ENCODE peak calls at places on chromosome 16, in nine cellular contexts. H is GM12878, F is adrenal gland, W is neural progenitor cell, S is fibroblast of lung, L is small intestine, Y is cardiac muscle cell, M is upper lobe of right lung, Q is psoas muscle. G is an unnamed sample. For H3K36me3, H3K9me3 and H3K27me3, the result is how much of the 10 kb centered on the place peaks cover.

GRCh38 chr16:67029249-67030096 is 524 bp downstream of the CBFB start:
- DNase-seq in W (peak), Y (peak), Q (peak), M (peak), H (no peak), F (peak), S (peak), L (peak), G (peak)

GRCh38 chr16:5836979-5837670 is 739.5 kb upstream of the EEF2KMT start:
- DNase-seq in Q (no peak), H (no peak), S (no peak), F (no peak), L (no peak), Y (no peak), M (no peak), W (no peak), G (no peak)

GRCh38 chr16:11145173-11145820 is 110.7 kb downstream of the SOCS1 start:
- DNase-seq in W (no peak), H (no peak), M (no peak), F (no peak), S (peak), Y (no peak), Q (peak), L (no peak), G (no peak)

GRCh38 chr16:67246081-67246944 is 968 bp downstream of the FHOD1 start:
- DNase-seq in S (peak), F (peak), Q (peak), W (peak), Y (peak), L (peak), H (no peak), M (peak), G (peak)

GRCh38 chr16:75402821-75403475 is 30.4 kb downstream of the CFDP1 start:
- DNase-seq in Q (no peak), H (no peak), L (peak), M (no peak), F (no peak), Y (peak), S (peak), W (peak), G (no peak)

GRCh38 chr16:29925173-29925804 is 737 bp downstream of the KCTD13 start:
- DNase-seq in L (peak), F (no peak), Q (no peak), S (no peak), M (peak), H (no peak), W (peak), Y (no peak), G (peak)

GRCh38 chr16:54843424-54843750 is 87.3 kb upstream of the IRX5 start:
- DNase-seq in Q (no peak), H (no peak), W (no peak), S (no peak), L (no peak), M (no peak), Y (no peak), F (no peak), G (no peak)

GRCh38 chr16:74169687-74170522 is 126.7 kb upstream of the PSMD7 start:
- DNase-seq in F (no peak), S (peak), H (no peak), Y (peak), W (no peak), Q (no peak), L (peak), M (no peak), G (no peak)

GRCh38 chr16:10827691-10828341 is 9.2 kb upstream of the TVP23A start:
- DNase-seq in F (peak), S (peak), Q (peak), M (peak), W (no peak), L (no peak), Y (peak), H (no peak), G (no peak)

GRCh38 chr16:81852347-81852746 is 73.3 kb downstream of the PLCG2 start:
- DNase-seq in L (peak), Y (no peak), W (no peak), S (no peak), Q (no peak), F (no peak), M (no peak), H (no peak), G (no peak)

GRCh38 chr16:50941651-50942050 is 199.8 kb downstream of the CYLD start:
- DNase-seq in Q (no peak), M (no peak), H (no peak), S (no peak), F (no peak), Y (no peak), W (no peak), L (no peak), G (no peak)

GRCh38 chr16:19884611-19885455 is at the start of gene GPRC5B:
- DNase-seq in W (peak), H (no peak), Y (peak), L (peak), S (no peak), F (peak), Q (peak), M (peak), G (peak)

GRCh38 chr16:19691161-19691850 is 26.7 kb downstream of the KNOP1 start:
- DNase-seq in L (no peak), S (no peak), M (no peak), W (no peak), H (no peak), Q (no peak), Y (no peak), F (peak), G (no peak)

GRCh38 chr16:50438041-50438437 is 69.3 kb upstream of the BRD7 start:
- DNase-seq in S (no peak), M (no peak), Y (no peak), L (no peak), H (no peak), F (no peak), Q (no peak), W (no peak), G (no peak)

GRCh38 chr16:22220076-22220453 is 14.0 kb downstream of the EEF2K start:
- DNase-seq in F (no peak), H (no peak), Q (peak), W (no peak), S (peak), M (peak), Y (peak), L (peak), G (no peak)

GRCh38 chr16:87843678-87844373 is 25.5 kb downstream of the SLC7A5 start:
- DNase-seq in Y (no peak), Q (no peak), H (no peak), W (no peak), S (no peak), F (no peak), M (no peak), L (peak), G (no peak)

GRCh38 chr16:4261557-4262172 is 11.2 kb downstream of the TFAP4 start:
- DNase-seq in M (no peak), F (no peak), W (peak), H (no peak), L (no peak), S (peak), Y (peak), Q (peak), G (no peak)

GRCh38 chr16:89737341-89738071 is 16.2 kb downstream of the ZNF276 start:
- DNase-seq in Y (no peak), M (no peak), S (no peak), Q (no peak), F (no peak), W (no peak), H (no peak), L (peak), G (no peak)

GRCh38 chr16:89738538-89739317 is 17.4 kb downstream of the ZNF276 start:
- DNase-seq in F (no peak), S (no peak), W (no peak), M (no peak), H (no peak), Q (no peak), Y (no peak), L (no peak), G (no peak)

GRCh38 chr16:89739383-89739782 is 18.0 kb downstream of the ZNF276 start:
- DNase-seq in S (no peak), Y (no peak), F (no peak), W (no peak), M (no peak), Q (no peak), H (no peak), L (no peak), G (no peak)

GRCh38 chr16:89736554-89736953 is 15.2 kb downstream of the ZNF276 start:
- DNase-seq in Q (no peak), L (no peak), H (no peak), S (no peak), W (no peak), F (no peak), Y (no peak), M (no peak), G (no peak)

DNA sequence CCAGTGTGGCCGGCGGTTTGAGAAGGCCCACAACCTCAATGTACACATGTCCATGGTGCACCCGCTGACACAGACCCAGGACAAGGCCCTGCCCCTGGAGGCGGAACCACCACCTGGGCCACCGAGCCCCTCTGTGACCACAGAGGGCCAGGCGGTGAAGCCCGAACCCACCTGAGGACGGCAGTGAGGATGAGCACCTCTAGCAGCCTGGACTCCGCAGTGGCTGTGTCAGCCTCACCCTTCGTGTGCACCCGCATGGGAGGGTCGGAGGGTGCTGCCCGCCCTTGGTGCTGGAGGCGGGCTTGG is 16.7 kb downstream of the ZNF276 start:
- DNase-seq in H (no peak), F (no peak), Q (no peak), L (no peak), Y (no peak), M (no peak), W (no peak), S (no peak), G (no peak)
- H3K36me3 ChIP-seq in H (under half), F (half or more), Q (half or more), L (under half), Y (half or more), M (half or more), W (under half), S (under half), G (half or more)

GRCh38 chr16:35449663-35450062 is 1990.3 kb downstream of the TP53TG3F start:
- DNase-seq in Y (no peak), M (no peak), F (no peak), Q (no peak), S (no peak), W (no peak), H (no peak), L (no peak), G (no peak)
- H3K9me3 ChIP-seq in Y (under half), M (under half), F (under half), Q (under half), S (under half), W (under half), H (under half), L (under half), G (under half)

GRCh38 chr16:89621136-89621697 is 7.8 kb downstream of the DPEP1 start:
- DNase-seq in Q (no peak), S (no peak), M (no peak), H (no peak), Y (no peak), F (no peak), L (no peak), W (no peak), G (no peak)
- H3K27me3 ChIP-seq in Q (under half), S (under half), M (under half), H (under half), Y (under half), F (under half), L (under half), W (under half), G (under half)

GRCh38 chr16:17504050-17504449 is 33.3 kb upstream of the XYLT1 start:
- DNase-seq in F (no peak), W (no peak), S (no peak), L (no peak), M (no peak), Y (no peak), Q (no peak), H (no peak), G (no peak)
- H3K36me3 ChIP-seq in F (under half), W (under half), S (under half), L (under half), M (under half), Y (under half), Q (under half), H (under half), G (under half)

DNA sequence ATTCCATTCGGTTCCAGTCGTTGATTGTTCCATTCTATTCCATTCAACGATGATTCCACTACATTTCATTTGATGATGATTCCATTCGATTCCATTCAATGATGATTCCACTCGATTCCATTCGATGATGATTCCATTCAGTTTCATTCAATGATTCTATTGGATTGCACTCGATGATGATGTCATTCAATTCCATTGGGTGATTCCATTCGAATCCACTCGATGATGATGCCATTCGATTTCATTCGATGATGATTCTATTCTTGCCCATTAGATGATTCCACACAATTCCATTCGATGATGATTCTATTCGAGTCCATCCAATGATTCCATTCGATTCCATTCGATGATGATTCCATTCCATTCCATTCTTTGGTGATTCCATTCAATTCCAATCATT is 1283.7 kb downstream of the TP53TG3F start:
- DNase-seq in F (no peak), Y (no peak), S (no peak), W (no peak), M (no peak), H (no peak), L (no peak), Q (no peak), G (no peak)
- H3K9me3 ChIP-seq in F (under half), Y (under half), S (under half), W (under half), M (under half), H (under half), L (under half), Q (half or more), G (under half)

GRCh38 chr16:86288716-86289294 is 221.5 kb upstream of the FOXF1 start:
- DNase-seq in W (peak), F (no peak), S (no peak), Q (no peak), M (no peak), L (no peak), Y (no peak), H (no peak), G (no peak)
- H3K27me3 ChIP-seq in W (half or more), F (half or more), S (under half), Q (under half), M (under half), L (under half), Y (half or more), H (under half), G (under half)

GRCh38 chr16:53305743-53306142 is 128.5 kb upstream of the RBL2 start:
- DNase-seq in W (no peak), M (no peak), F (no peak), Q (no peak), H (no peak), S (no peak), L (no peak), Y (no peak), G (no peak)

GRCh38 chr16:53304334-53304733 is 129.9 kb upstream of the RBL2 start:
- DNase-seq in F (no peak), Y (no peak), H (no peak), W (no peak), L (no peak), M (no peak), S (no peak), Q (no peak), G (no peak)

GRCh38 chr16:53309457-53309856 is 124.8 kb upstream of the RBL2 start:
- DNase-seq in Y (no peak), S (no peak), M (no peak), H (no peak), W (no peak), F (no peak), Q (no peak), L (no peak), G (no peak)
- H3K36me3 ChIP-seq in Y (half or more), S (under half), M (half or more), H (under half), W (under half), F (half or more), Q (half or more), L (under half), G (half or more)

GRCh38 chr16:35908942-35909341 is 2449.5 kb downstream of the TP53TG3F start:
- DNase-seq in S (no peak), F (no peak), Y (no peak), Q (no peak), L (no peak), H (no peak), M (no peak), W (no peak), G (no peak)
- H3K9me3 ChIP-seq in S (under half), F (under half), Y (under half), Q (under half), L (under half), H (under half), M (under half), W (under half), G (under half)

DNA sequence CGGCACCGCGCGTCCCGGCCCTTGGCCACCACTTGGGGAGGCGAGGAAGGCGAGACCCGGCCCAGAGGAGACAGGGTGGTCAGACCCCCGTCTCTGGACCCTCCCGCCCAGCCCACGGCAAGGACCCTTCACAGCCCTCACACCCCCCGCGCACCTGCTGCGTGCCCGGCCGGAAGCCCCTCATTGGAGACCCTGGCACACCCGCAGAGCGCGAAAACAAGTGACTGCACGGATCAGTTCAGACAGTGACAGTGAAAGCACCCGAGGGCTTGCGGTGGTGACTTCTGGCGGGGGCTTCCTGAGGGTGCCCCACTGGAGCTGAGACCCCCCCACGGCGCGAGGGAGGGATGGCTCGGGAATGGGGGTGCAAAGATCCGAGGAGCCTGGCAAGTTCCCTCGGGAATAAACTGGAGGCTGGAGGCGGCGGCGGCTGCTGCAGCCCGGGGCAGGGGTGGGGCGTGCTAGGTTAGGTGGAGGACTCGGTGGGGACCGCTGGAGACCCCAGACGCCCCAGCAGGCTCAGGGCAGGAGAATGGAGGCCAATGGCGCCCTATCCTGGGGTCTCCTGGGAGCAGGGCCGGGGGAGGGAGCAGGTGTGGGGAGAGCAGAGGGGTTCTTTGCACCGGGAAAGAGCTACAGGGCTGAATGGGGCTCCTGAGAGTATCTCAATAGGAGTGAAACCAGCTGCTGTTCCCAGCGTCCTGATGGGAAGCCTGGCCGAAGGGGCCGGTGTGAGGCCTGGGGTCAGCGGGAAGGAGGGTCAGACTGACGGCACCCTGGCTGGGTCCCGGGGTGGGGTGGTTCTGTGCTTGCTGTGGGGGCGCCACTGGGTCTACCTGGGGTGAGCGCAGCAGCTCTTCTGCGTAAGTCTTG is 824 bp upstream of the FBXL16 start:
- DNase-seq in H (no peak), W (peak), M (no peak), F (no peak), L (no peak), Q (no peak), S (no peak), Y (no peak), G (no peak)
- H3K27me3 ChIP-seq in H (under half), W (half or more), M (half or more), F (half or more), L (half or more), Q (under half), S (under half), Y (half or more), G (half or more)

GRCh38 chr16:28110074-28110473 is 46.6 kb upstream of the GSG1L start:
- DNase-seq in L (no peak), Q (no peak), F (no peak), W (no peak), Y (peak), S (peak), H (no peak), M (no peak), G (no peak)
- H3K36me3 ChIP-seq in L (under half), Q (half or more), F (half or more), W (under half), Y (under half), S (under half), H (half or more), M (half or more), G (half or more)

G was measured in SJSA1.